ENCODE peak calls at places on chromosomes 1 and 21, in five cellular contexts. Q, V, T, H and A are unnamed samples.

GRCh38 chr1:9066945-9067807 is 2.3 kb downstream of the SLC2A5 start:
- DNase-seq in V (no peak), T (peak; percentile 31), Q (no peak), H (no peak), A (no peak)

GRCh38 chr1:234400773-234401172 is 27.5 kb downstream of the COA6 start:
- DNase-seq in T (no peak), Q (no peak), V (no peak), H (peak; percentile 33), A (no peak)

GRCh38 chr1:246107516-246108277 is 399.4 kb downstream of the SMYD3 start:
- DNase-seq in V (no peak), Q (no peak), H (no peak), T (no peak), A (peak; percentile 48)

GRCh38 chr1:216111842-216112241 is 311.4 kb downstream of the USH2A start:
- DNase-seq in T (no peak), V (no peak), Q (no peak), H (no peak), A (no peak)

GRCh38 chr1:153752561-153753195 is 22.5 kb upstream of the SLC27A3 start:
- DNase-seq in Q (no peak), V (no peak), H (no peak), T (no peak), A (no peak)

GRCh38 chr1:181704556-181704955 is 221.2 kb downstream of the CACNA1E start:
- DNase-seq in Q (no peak), T (no peak), H (no peak), V (no peak), A (peak; percentile 42)

GRCh38 chr1:183632087-183632486 is 3.5 kb downstream of the ARPC5 start:
- DNase-seq in T (peak; percentile 44), V (no peak), H (no peak), Q (no peak), A (no peak)

GRCh38 chr1:3488432-3488831 is 34.0 kb downstream of the ARHGEF16 start:
- DNase-seq in H (no peak), Q (no peak), V (no peak), T (no peak), A (no peak)

GRCh38 chr1:61746768-61747167 is 4.5 kb downstream of the PATJ start:
- DNase-seq in Q (no peak), V (no peak), H (no peak), T (no peak), A (no peak)

GRCh38 chr1:85502171-85502570 is 37.2 kb upstream of the DDAH1 start:
- DNase-seq in H (no peak), V (no peak), T (peak; percentile 3), Q (no peak), A (no peak)

GRCh38 chr1:231507476-231508355 is 20.8 kb upstream of the TSNAX start:
- DNase-seq in T (peak; percentile 9), H (no peak), Q (no peak), V (no peak), A (no peak)

GRCh38 chr1:228316589-228317387 is 89.8 kb downstream of the TRIM11 start:
- DNase-seq in Q (peak; percentile 50), T (no peak), V (no peak), H (no peak), A (no peak)

GRCh38 chr1:226578946-226579639 is 30.5 kb downstream of the STUM start:
- DNase-seq in H (no peak), V (no peak), Q (no peak), T (no peak), A (no peak)

GRCh38 chr1:201748331-201748730 is 80.6 kb upstream of the IPO9 start:
- DNase-seq in Q (no peak), V (no peak), T (no peak), H (no peak), A (no peak)

GRCh38 chr1:72547412-72547811 is 265.1 kb upstream of the NEGR1 start:
- DNase-seq in T (no peak), H (no peak), V (no peak), Q (no peak), A (peak; percentile 36)

GRCh38 chr1:119453021-119453420 is 38.1 kb downstream of the HSD3B2 start:
- DNase-seq in H (no peak), V (no peak), T (no peak), Q (no peak), A (no peak)

GRCh38 chr21:42103843-42104242 is 32.7 kb downstream of the UMODL1 start:
- DNase-seq in T (no peak), V (no peak), Q (no peak), H (no peak), A (no peak)

GRCh38 chr1:79052829-79053449 is 46.4 kb upstream of the ADGRL4 start:
- DNase-seq in H (peak; percentile 13), V (no peak), Q (no peak), T (no peak), A (no peak)

GRCh38 chr1:184116287-184116686 is 64.8 kb downstream of the TSEN15 start:
- DNase-seq in T (no peak), H (no peak), V (no peak), Q (no peak), A (no peak)

GRCh38 chr21:28267449-28267848 is 725.2 kb downstream of the LTN1 start:
- DNase-seq in Q (no peak), T (no peak), V (no peak), H (no peak), A (no peak)

GRCh38 chr1:83960669-83961277 is 38.2 kb downstream of the TTLL7 start:
- DNase-seq in H (no peak), Q (no peak), T (no peak), V (no peak), A (no peak)

GRCh38 chr1:220283616-220284015 is 11.4 kb upstream of the RAB3GAP2 start:
- DNase-seq in Q (no peak), T (no peak), V (no peak), H (no peak), A (no peak)

GRCh38 chr1:41849211-41849759 is 69.4 kb downstream of the HIVEP3 start:
- DNase-seq in V (no peak), Q (no peak), T (no peak), H (no peak), A (no peak)

GRCh38 chr1:199629624-199630023 is 397.9 kb upstream of the NR5A2 start:
- DNase-seq in T (no peak), V (no peak), Q (no peak), H (no peak), A (no peak)

GRCh38 chr1:172449585-172450523 is 6.0 kb upstream of the PIGC start:
- DNase-seq in V (peak; percentile 39), T (peak; percentile 85), Q (peak; percentile 85), H (no peak), A (peak; percentile 57)

GRCh38 chr1:172451002-172451443 is 7.2 kb upstream of the PIGC start:
- DNase-seq in V (no peak), T (peak; percentile 85), H (no peak), Q (no peak), A (no peak)

GRCh38 chr1:172453607-172454006 is 9.7 kb upstream of the PIGC start:
- DNase-seq in V (no peak), T (no peak), H (no peak), Q (no peak), A (no peak)

GRCh38 chr1:172450524-172450885 is 6.6 kb upstream of the PIGC start:
- DNase-seq in V (no peak), Q (no peak), T (peak; percentile 65), H (no peak), A (no peak)

GRCh38 chr1:172452536-172453159 is 8.8 kb upstream of the PIGC start:
- DNase-seq in H (no peak), Q (no peak), T (peak; percentile 57), V (no peak), A (no peak)
- TF ChIP-seq ZNF274 in H (no peak), Q (no peak), T (no peak), V (no peak), A (no peak)

GRCh38 chr1:203130358-203130992 is 2.9 kb downstream of the ADORA1 start:
- DNase-seq in Q (no peak), T (no peak), V (no peak), H (no peak), A (no peak)
- H3K9ac ChIP-seq in Q (peak overlapping the region; percentile 31), T (no peak overlapping the region), V (no peak overlapping the region), H (no peak overlapping the region), A (no peak overlapping the region)

GRCh38 chr1:109792056-109792831 is 28.5 kb upstream of the EPS8L3 start:
- DNase-seq in T (peak; percentile 75), Q (peak; percentile 83), V (no peak), H (no peak), A (peak; percentile 87)
- TF ChIP-seq YY1 in T (no peak), Q (no peak), V (no peak), H (no peak), A (no peak)

DNA sequence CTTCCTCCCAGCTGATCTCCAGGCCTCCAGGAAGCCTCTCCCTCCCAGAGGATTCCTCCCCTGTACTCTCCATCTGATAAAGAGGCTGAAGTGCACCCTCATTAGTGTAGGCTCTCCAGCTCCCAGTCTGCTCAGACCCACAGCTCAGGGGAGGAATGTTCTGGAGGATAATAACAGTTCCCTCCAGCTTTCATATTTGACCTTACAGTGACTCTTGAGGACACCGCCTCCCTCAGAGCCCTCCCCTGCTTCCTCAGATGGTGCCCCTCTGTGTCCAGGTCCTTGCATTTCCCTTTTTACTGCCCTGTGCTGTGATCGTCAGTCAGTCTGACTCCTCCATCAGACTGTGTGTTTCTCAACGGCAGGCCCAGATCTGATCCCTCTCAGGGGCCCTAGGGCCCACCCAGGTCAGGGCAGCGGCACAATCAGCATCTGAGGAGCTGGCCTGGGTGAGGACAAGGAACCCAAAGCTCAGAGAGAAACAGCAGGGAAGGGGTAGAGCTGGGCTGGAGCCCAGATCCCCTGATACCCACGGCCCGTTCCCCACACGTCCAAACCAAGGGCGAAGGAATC is 1.1 kb upstream of the SHISAL2A start:
- DNase-seq in Q (no peak), T (no peak), H (no peak), V (no peak), A (no peak)
- TF ChIP-seq ZNF274 in Q (no peak), T (no peak), H (no peak), V (no peak), A (no peak)

GRCh38 chr1:90990779-90991178 is 31.1 kb downstream of the ZNF644 start:
- DNase-seq in T (no peak), Q (no peak), V (no peak), H (no peak), A (no peak)
- H3K9ac ChIP-seq in T (no peak overlapping the region), Q (no peak overlapping the region), V (no peak overlapping the region), H (no peak overlapping the region), A (no peak overlapping the region)

GRCh38 chr1:54623216-54624007 is at the start of gene FAM151A:
- DNase-seq in V (no peak), H (no peak), Q (no peak), T (peak; percentile 55), A (no peak)
- TF ChIP-seq YY1 in V (no peak), H (no peak), Q (no peak), T (no peak), A (no peak)